ENCODE peak calls at places on chromosomes 3 and 15, in six cellular contexts. I is activated T-cell treated with anti-CD3 and anti-CD28 coated beads, Interleukin-2, amount 50 U/mL, for 1 hour; P is DMS 273 treated with DMSO at 0.1 percent for 48 hours; L is NCI-H748 treated with DMSO at 0.1 percent for 48 hours; D is cerebellar cortex; S is AG10803. H is an unnamed sample.

GRCh38 chr3:120469440-120470415 is 18.9 kb upstream of the FSTL1 start:
- DNase-seq in I (no peak), P (no peak), L (no peak), D (no peak), S (peak; percentile 71), H (no peak)

GRCh38 chr3:80470433-80470832 is 702.6 kb upstream of the ROBO1 start:
- DNase-seq in I (no peak), P (no peak), L (no peak), D (no peak), S (no peak), H (no peak)

GRCh38 chr15:88204584-88204983 is 52.0 kb downstream of the NTRK3 start:
- DNase-seq in I (no peak), P (no peak), L (no peak), D (no peak), S (no peak), H (no peak)

GRCh38 chr3:9947025-9947995 is 4.9 kb downstream of the PRRT3 start:
- DNase-seq in I (no peak), P (no peak), L (peak; percentile 37), D (peak; percentile 53), S (peak; percentile 70), H (peak; percentile 35)

GRCh38 chr15:90018216-90018831 is 17.2 kb downstream of the ZNF710 start:
- DNase-seq in I (no peak), P (no peak), L (no peak), D (no peak), S (no peak), H (no peak)

GRCh38 chr3:89043406-89043947 is 63.9 kb upstream of the EPHA3 start:
- DNase-seq in I (no peak), P (no peak), L (no peak), D (no peak), S (no peak), H (no peak)

GRCh38 chr3:11096266-11097135 is 57.8 kb upstream of the HRH1 start:
- DNase-seq in I (peak; percentile 25), P (no peak), L (no peak), D (no peak), S (peak; percentile 80), H (peak; percentile 57)

GRCh38 chr3:178947738-178948137 is 123.9 kb downstream of the ZMAT3 start:
- DNase-seq in I (no peak), P (peak; percentile 2), L (no peak), D (no peak), S (no peak), H (no peak)

GRCh38 chr3:179436517-179436916 is 14.8 kb downstream of the GNB4 start:
- DNase-seq in I (no peak), P (no peak), L (no peak), D (no peak), S (no peak), H (no peak)

GRCh38 chr15:45606841-45607240 is 19.7 kb downstream of the BLOC1S6 start:
- DNase-seq in I (no peak), P (no peak), L (no peak), D (no peak), S (no peak), H (no peak)

GRCh38 chr3:52068055-52068704 is 11.8 kb upstream of the DUSP7 start:
- DNase-seq in I (no peak), P (no peak), L (no peak), D (no peak), S (peak; percentile 58), H (no peak)

GRCh38 chr3:38627956-38628355 is 21.5 kb downstream of the SCN5A start:
- DNase-seq in I (no peak), P (no peak), L (no peak), D (peak; percentile 14), S (no peak), H (no peak)

GRCh38 chr3:10505791-10506585 is 602 bp upstream of the ATP2B2 start:
- DNase-seq in I (no peak), P (no peak), L (no peak), D (no peak), S (no peak), H (no peak)

GRCh38 chr3:157373783-157374182 is 62.9 kb upstream of the PTX3 start:
- DNase-seq in I (no peak), P (no peak), L (no peak), D (no peak), S (peak; percentile 86), H (peak; percentile 71)

GRCh38 chr3:187012609-187013051 is 82.3 kb downstream of the ST6GAL1 start:
- DNase-seq in I (peak; percentile 57), P (no peak), L (no peak), D (no peak), S (no peak), H (no peak)

GRCh38 chr3:53796161-53796560 is 50.1 kb downstream of the CHDH start:
- DNase-seq in I (no peak), P (peak; percentile 13), L (peak; percentile 3), D (peak; percentile 97), S (no peak), H (no peak)

GRCh38 chr15:43441316-43441715 is 51.6 kb downstream of the TP53BP1 start:
- DNase-seq in I (no peak), P (no peak), L (no peak), D (peak; percentile 46), S (peak; percentile 64), H (no peak)

GRCh38 chr3:39096775-39097174 is 10.7 kb downstream of the GORASP1 start:
- DNase-seq in I (no peak), P (no peak), L (no peak), D (peak; percentile 28), S (peak; percentile 46), H (no peak)

GRCh38 chr15:29812384-29812694 is 9.9 kb downstream of the TJP1 start:
- DNase-seq in I (no peak), P (no peak), L (no peak), D (no peak), S (peak; percentile 52), H (no peak)

GRCh38 chr3:34387831-34388564 is 589.6 kb downstream of the PDCD6IP start:
- DNase-seq in I (no peak), P (peak; percentile 24), L (no peak), D (peak; percentile 99), S (no peak), H (no peak)

GRCh38 chr3:88462241-88462640 is 312.5 kb downstream of the C3orf38 start:
- DNase-seq in I (no peak), P (no peak), L (no peak), D (no peak), S (no peak), H (no peak)

GRCh38 chr15:71538922-71539321 is 271.4 kb upstream of the NR2E3 start:
- DNase-seq in I (no peak), P (peak; percentile 6), L (no peak), D (no peak), S (no peak), H (no peak)

GRCh38 chr15:57769266-57769665 is 62.8 kb downstream of the POLR2M start:
- DNase-seq in I (no peak), P (no peak), L (no peak), D (no peak), S (peak; percentile 83), H (peak; percentile 55)

H was measured in AG09309.